ENCODE peak calls at places on chromosomes 1 and 21, in seven cellular contexts. One of them, this sample, is unnamed.

GRCh38 chr21:38409907-38410306 is 88.4 kb downstream of the ERG start:
- DNase-seq in tibial nerve: no peak
- DNase-seq in K562: no peak
- DNase-seq in kidney tubule cell: no peak
- DNase-seq in AG09309: no peak
- DNase-seq in anterior cingulate cortex: no peak
- DNase-seq in CD4-positive, alpha-beta memory T cell: no peak
- DNase-seq in this sample: no peak

GRCh38 chr1:46533179-46533864 is 18.1 kb downstream of the KNCN start:
- DNase-seq in anterior cingulate cortex: peak; percentile 21
- DNase-seq in K562: no peak
- DNase-seq in AG09309: no peak
- DNase-seq in tibial nerve: no peak
- DNase-seq in CD4-positive, alpha-beta memory T cell: peak; percentile 61
- DNase-seq in kidney tubule cell: peak; percentile 41
- DNase-seq in this sample: no peak

GRCh38 chr1:241677171-241677570 is 25.1 kb downstream of the WDR64 start:
- DNase-seq in tibial nerve: no peak
- DNase-seq in anterior cingulate cortex: no peak
- DNase-seq in K562: no peak
- DNase-seq in CD4-positive, alpha-beta memory T cell: peak; percentile 54
- DNase-seq in kidney tubule cell: no peak
- DNase-seq in AG09309: no peak
- DNase-seq in this sample: no peak

GRCh38 chr1:245444971-245445370 is 290.2 kb downstream of the KIF26B start:
- DNase-seq in K562: no peak
- DNase-seq in anterior cingulate cortex: no peak
- DNase-seq in CD4-positive, alpha-beta memory T cell: no peak
- DNase-seq in AG09309: no peak
- DNase-seq in tibial nerve: no peak
- DNase-seq in kidney tubule cell: no peak
- DNase-seq in this sample: no peak

GRCh38 chr1:30857964-30858363 is 50.6 kb downstream of the SDC3 start:
- DNase-seq in AG09309: no peak
- DNase-seq in K562: no peak
- DNase-seq in anterior cingulate cortex: no peak
- DNase-seq in kidney tubule cell: no peak
- DNase-seq in CD4-positive, alpha-beta memory T cell: no peak
- DNase-seq in tibial nerve: no peak
- DNase-seq in this sample: no peak

GRCh38 chr1:164320780-164321683 is 238.0 kb upstream of the PBX1 start:
- DNase-seq in anterior cingulate cortex: peak; percentile 4
- DNase-seq in AG09309: no peak
- DNase-seq in tibial nerve: no peak
- DNase-seq in CD4-positive, alpha-beta memory T cell: no peak
- DNase-seq in kidney tubule cell: peak; percentile 17
- DNase-seq in K562: no peak
- DNase-seq in this sample: no peak

GRCh38 chr1:43065191-43065590 is 106.5 kb upstream of the SLC2A1 start:
- DNase-seq in anterior cingulate cortex: no peak
- DNase-seq in CD4-positive, alpha-beta memory T cell: no peak
- DNase-seq in AG09309: no peak
- DNase-seq in K562: no peak
- DNase-seq in kidney tubule cell: no peak
- DNase-seq in tibial nerve: no peak
- DNase-seq in this sample: no peak

GRCh38 chr1:224064150-224064549 is 49.8 kb upstream of the FBXO28 start:
- DNase-seq in tibial nerve: no peak
- DNase-seq in kidney tubule cell: no peak
- DNase-seq in anterior cingulate cortex: no peak
- DNase-seq in CD4-positive, alpha-beta memory T cell: no peak
- DNase-seq in K562: no peak
- DNase-seq in AG09309: no peak
- DNase-seq in this sample: no peak

GRCh38 chr21:16195476-16195875 is 465.7 kb downstream of the USP25 start:
- DNase-seq in anterior cingulate cortex: no peak
- DNase-seq in tibial nerve: no peak
- DNase-seq in kidney tubule cell: peak; percentile 35
- DNase-seq in K562: no peak
- DNase-seq in CD4-positive, alpha-beta memory T cell: no peak
- DNase-seq in AG09309: no peak
- DNase-seq in this sample: no peak

GRCh38 chr1:237108299-237109040 is 66.5 kb downstream of the RYR2 start:
- DNase-seq in kidney tubule cell: no peak
- DNase-seq in anterior cingulate cortex: no peak
- DNase-seq in AG09309: no peak
- DNase-seq in K562: no peak
- DNase-seq in CD4-positive, alpha-beta memory T cell: no peak
- DNase-seq in tibial nerve: no peak
- DNase-seq in this sample: no peak

This sample was measured in LoVo.